ENCODE peak calls at places on chromosomes 1 and 21, in four cellular contexts. G is upper lobe of left lung, A is H1, P is suprapubic skin. B is an unnamed sample. For H3K4me1, the result is how much of the 10 kb centered on the place peaks cover.

GRCh38 chr1:98157524-98158293 is 236.9 kb upstream of the DPYD start:
- DNase-seq in P (no peak), A (no peak), G (no peak), B (no peak)

GRCh38 chr1:55063562-55063942 is 24.2 kb downstream of the PCSK9 start:
- DNase-seq in P (no peak), A (no peak), G (no peak), B (no peak)

GRCh38 chr1:183323849-183324683 is 94.1 kb downstream of the NMNAT2 start:
- DNase-seq in P (no peak), G (no peak), A (no peak), B (no peak)

GRCh38 chr1:1120866-1121563 is 5.1 kb upstream of the C1orf159 start:
- DNase-seq in G (peak), P (peak), A (no peak), B (no peak)

GRCh38 chr1:220498188-220498587 is 29.7 kb upstream of the MARK1 start:
- DNase-seq in P (no peak), A (no peak), G (no peak), B (no peak)

GRCh38 chr1:22216210-22216883 is 73.5 kb upstream of the WNT4 start:
- DNase-seq in G (peak), P (no peak), A (no peak), B (no peak)

GRCh38 chr21:40011371-40011770 is 144.1 kb downstream of the PCP4 start:
- DNase-seq in G (no peak), P (no peak), A (no peak), B (no peak)

GRCh38 chr1:37945743-37946702 is 830 bp downstream of the INPP5B start:
- DNase-seq in A (no peak), G (peak), P (peak), B (peak)

GRCh38 chr1:227942021-227942715 is 5.6 kb downstream of the WNT9A start:
- DNase-seq in P (peak), A (no peak), G (peak), B (peak)

GRCh38 chr1:56645663-56646330 is 683 bp downstream of the PRKAA2 start:
- DNase-seq in G (no peak), P (no peak), A (peak), B (no peak)

GRCh38 chr1:4723106-4723505 is 68.7 kb downstream of the AJAP1 start:
- DNase-seq in P (no peak), A (no peak), G (no peak), B (no peak)

GRCh38 chr1:179091691-179092165 is 9.9 kb downstream of the TOR3A start:
- DNase-seq in G (no peak), A (no peak), P (peak), B (no peak)

GRCh38 chr1:239630767-239631166 is 244.4 kb downstream of the CHRM3 start:
- DNase-seq in G (no peak), A (no peak), P (no peak), B (no peak)

GRCh38 chr21:10627316-10627863 is 106.0 kb downstream of the TPTE start:
- DNase-seq in P (no peak), A (no peak), G (peak), B (no peak)

GRCh38 chr1:41359211-41360073 is 1.8 kb upstream of the FOXO6 start:
- DNase-seq in P (peak), A (peak), G (peak), B (no peak)

GRCh38 chr1:230308039-230308438 is 118.1 kb downstream of the PGBD5 start:
- DNase-seq in P (peak), A (no peak), G (peak), B (peak)

GRCh38 chr1:100767176-100767876 is 47.8 kb downstream of the VCAM1 start:
- DNase-seq in P (no peak), G (no peak), A (no peak), B (no peak)

GRCh38 chr1:200535605-200536004 is 84.9 kb downstream of the KIF14 start:
- DNase-seq in P (no peak), G (no peak), A (no peak), B (no peak)

GRCh38 chr1:185054365-185055060 is 9.2 kb downstream of the RNF2 start:
- DNase-seq in A (no peak), G (peak), P (no peak), B (no peak)

GRCh38 chr1:216140650-216141547 is 282.3 kb downstream of the USH2A start:
- DNase-seq in A (no peak), G (no peak), P (no peak), B (no peak)

GRCh38 chr1:53902235-53902920 is 8.4 kb downstream of the DIO1 start:
- DNase-seq in G (no peak), A (no peak), P (no peak), B (no peak)

GRCh38 chr1:198088360-198089071 is 68.3 kb upstream of the NEK7 start:
- DNase-seq in G (no peak), P (no peak), A (no peak), B (no peak)

GRCh38 chr1:101846820-101847219 is 149.9 kb downstream of the OLFM3 start:
- DNase-seq in P (no peak), G (peak), A (peak), B (no peak)

GRCh38 chr21:45388011-45388521 is 16.9 kb upstream of the COL18A1 start:
- DNase-seq in A (no peak), P (peak), G (peak), B (no peak)

GRCh38 chr1:17119744-17120482 is 662 bp upstream of the PADI2 start:
- DNase-seq in P (no peak), G (no peak), A (no peak), B (no peak)

GRCh38 chr1:33360367-33360766 is 39.5 kb upstream of the A3GALT2 start:
- DNase-seq in G (no peak), P (no peak), A (no peak), B (no peak)

GRCh38 chr1:52127181-52128175 is 14.4 kb upstream of the ZFYVE9 start:
- DNase-seq in A (no peak), P (no peak), G (no peak), B (no peak)

GRCh38 chr21:33325222-33326067 is 675 bp downstream of the IFNAR1 start:
- DNase-seq in A (no peak), P (peak), G (no peak), B (peak)

GRCh38 chr1:66730462-66730861 is 21.8 kb upstream of the DYNLT5 start:
- DNase-seq in G (no peak), P (no peak), A (no peak), B (no peak)

GRCh38 chr1:239817801-239818200 is 273.9 kb upstream of the FMN2 start:
- DNase-seq in P (no peak), G (no peak), A (no peak), B (no peak)

GRCh38 chr1:192564099-192564498 is 11.5 kb upstream of the RGS1 start:
- DNase-seq in G (no peak), A (no peak), P (no peak), B (no peak)

GRCh38 chr1:27402349-27402754 is 9.9 kb downstream of the GPR3 start:
- DNase-seq in G (no peak), A (peak), P (peak), B (peak)

GRCh38 chr1:27403931-27404330 is 11.5 kb downstream of the GPR3 start:
- DNase-seq in G (no peak), P (no peak), A (no peak), B (no peak)

GRCh38 chr1:27405074-27405473 is 12.7 kb downstream of the GPR3 start:
- DNase-seq in G (no peak), A (peak), P (no peak), B (peak)

GRCh38 chr1:27400963-27401341 is 8.5 kb downstream of the GPR3 start:
- DNase-seq in G (no peak), A (no peak), P (no peak), B (no peak)

GRCh38 chr1:27403065-27403726 is 10.8 kb downstream of the GPR3 start:
- DNase-seq in A (peak), G (peak), P (peak), B (no peak)
- TF ChIP-seq POLR2AphosphoS5 in A (no peak), G (peak), P (no peak), B (peak)

DNA sequence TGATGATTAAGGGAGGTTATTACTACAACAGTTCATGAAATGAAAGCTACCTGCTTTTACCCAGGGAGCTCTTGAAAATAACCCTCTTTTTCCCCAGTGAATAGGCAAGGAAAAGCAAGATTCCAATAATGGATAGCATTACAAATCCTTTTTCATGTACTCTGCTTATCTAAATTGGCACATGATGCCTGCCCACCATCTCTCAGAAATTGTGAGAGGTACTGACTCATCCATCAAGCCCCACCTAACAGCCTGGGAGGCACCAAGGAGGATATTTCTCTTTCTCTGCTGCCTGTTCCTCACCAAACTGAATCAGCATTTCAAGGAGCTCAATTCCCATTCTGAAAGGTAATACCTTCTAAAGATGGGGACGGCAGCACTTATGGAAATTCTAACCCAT is 34.3 kb downstream of the PALMD start:
- DNase-seq in G (no peak), P (no peak), A (no peak), B (no peak)
- H3K4me1 ChIP-seq in G (under half), P (under half), A (under half), B (under half)

GRCh38 chr1:204093421-204093717 is 20.5 kb downstream of the SOX13 start:
- DNase-seq in G (peak), P (no peak), A (no peak), B (no peak)
- TF ChIP-seq POLR2A in G (no peak), P (no peak), A (no peak), B (no peak)

GRCh38 chr1:85277027-85277625 is 694 bp upstream of the BCL10 start:
- DNase-seq in P (no peak), G (no peak), A (no peak), B (no peak)

GRCh38 chr1:85278853-85279314 is 2.5 kb upstream of the BCL10 start:
- DNase-seq in A (no peak), P (no peak), G (no peak), B (no peak)

GRCh38 chr1:85277802-85278201 is 1.4 kb upstream of the BCL10 start:
- DNase-seq in A (no peak), P (no peak), G (no peak), B (no peak)

GRCh38 chr1:85280636-85281035 is 4.2 kb upstream of the BCL10 start:
- DNase-seq in A (no peak), G (no peak), P (no peak), B (no peak)

DNA sequence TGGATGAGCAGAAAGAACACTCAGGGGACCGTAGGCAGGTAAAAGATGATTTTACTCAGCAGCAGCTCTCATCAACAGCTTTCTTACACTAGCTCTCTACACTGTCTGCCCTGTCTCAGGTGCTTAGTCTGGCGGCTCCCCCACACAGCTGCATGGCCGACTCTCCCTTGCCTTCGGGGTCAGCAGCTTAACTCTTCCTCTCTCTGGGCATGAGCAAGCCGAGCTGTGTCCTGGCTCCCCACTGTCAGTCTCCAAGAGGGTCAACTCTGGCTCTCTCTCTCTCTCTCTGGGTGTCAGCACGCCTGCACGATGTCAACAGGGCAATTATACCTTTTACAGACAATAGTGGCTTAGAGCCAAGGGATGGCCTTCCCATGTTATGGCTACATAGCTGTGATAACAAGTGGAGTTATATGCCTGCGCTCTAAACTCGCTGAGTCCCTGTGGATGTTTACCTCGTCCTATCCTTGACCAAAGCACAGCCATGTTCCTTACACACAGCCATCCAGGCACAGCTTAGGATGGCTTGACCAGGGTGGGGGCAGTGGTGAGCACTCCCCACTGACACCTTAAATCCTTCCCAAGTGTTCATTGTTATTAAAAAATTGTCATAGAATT is 3.1 kb upstream of the BCL10 start:
- DNase-seq in A (no peak), P (no peak), G (no peak), B (no peak)
- TF ChIP-seq POLR2AphosphoS5 in A (no peak), P (no peak), G (no peak), B (no peak)